ENCODE peak calls at places on chromosomes 13 and 19, in five cellular contexts. J is Karpas-422, G is Caco-2, C is upper lobe of right lung, B is heart left ventricle. R is an unnamed sample. For H3K4me1 and H3K9me3, the result is how much of the 10 kb centered on the place peaks cover.

GRCh38 chr13:26060366-26060765 is 8.6 kb upstream of the SHISA2 start:
- DNase-seq in G (no peak), J (no peak), C (no peak), B (no peak), R (no peak)

GRCh38 chr19:7512400-7512851 is 3.5 kb upstream of the ZNF358 start:
- DNase-seq in G (no peak), B (no peak), C (no peak), J (no peak), R (no peak)

GRCh38 chr13:35848868-35849644 is 282.1 kb downstream of the DCLK1 start:
- DNase-seq in J (no peak), C (no peak), G (no peak), B (no peak), R (no peak)

GRCh38 chr13:98978280-98978679 is 416 bp upstream of the DOCK9 start:
- DNase-seq in C (no peak), B (no peak), J (no peak), G (no peak), R (no peak)

GRCh38 chr19:40398417-40399056 is 8.6 kb upstream of the HIPK4 start:
- DNase-seq in C (peak), B (no peak), J (no peak), G (peak), R (no peak)

GRCh38 chr13:86757236-86757978 is 913.8 kb upstream of the SLITRK5 start:
- DNase-seq in B (no peak), G (no peak), J (no peak), C (no peak), R (no peak)

GRCh38 chr19:10420444-10421239 is at the start of gene PDE4A:
- DNase-seq in J (peak), C (no peak), G (no peak), B (no peak), R (peak)

GRCh38 chr13:49635599-49636433 is 7.5 kb downstream of the ARL11 start:
- DNase-seq in B (peak), G (no peak), C (no peak), J (peak), R (no peak)

GRCh38 chr13:50724438-50724837 is 119.1 kb downstream of the DLEU7 start:
- DNase-seq in G (no peak), C (no peak), J (no peak), B (no peak), R (no peak)

GRCh38 chr13:36973009-36973408 is 26.1 kb downstream of the ALG5 start:
- DNase-seq in C (no peak), G (no peak), J (no peak), B (no peak), R (no peak)

GRCh38 chr19:49133621-49134454 is 14.5 kb downstream of the PPFIA3 start:
- DNase-seq in C (peak), G (no peak), J (no peak), B (peak), R (no peak)

GRCh38 chr13:67278230-67278629 is 48.1 kb upstream of the PCDH9 start:
- DNase-seq in B (no peak), G (no peak), J (no peak), C (no peak), R (no peak)

GRCh38 chr13:51913421-51914136 is 51.8 kb downstream of the CCDC70 start:
- DNase-seq in B (no peak), J (no peak), G (peak), C (no peak), R (no peak)

GRCh38 chr13:113742000-113742441 is 17.0 kb upstream of the TMEM255B start:
- DNase-seq in J (peak), C (peak), G (peak), B (no peak), R (peak)

GRCh38 chr13:97933736-97934135 is 19.7 kb upstream of the IPO5 start:
- DNase-seq in B (no peak), J (no peak), C (no peak), G (no peak), R (no peak)

GRCh38 chr19:43624933-43625332 is 5.5 kb upstream of the ZNF428 start:
- DNase-seq in J (peak), G (no peak), C (peak), B (peak), R (peak)

GRCh38 chr13:30047154-30047874 is 196.9 kb upstream of the UBL3 start:
- DNase-seq in C (no peak), B (no peak), J (no peak), G (no peak), R (no peak)

GRCh38 chr19:10346509-10346908 is 7.1 kb upstream of the ICAM3 start:
- DNase-seq in B (no peak), J (no peak), G (no peak), C (peak), R (no peak)

GRCh38 chr13:41763772-41764171 is 197.1 kb downstream of the VWA8 start:
- DNase-seq in C (no peak), B (no peak), G (no peak), J (no peak), R (no peak)

GRCh38 chr13:37682496-37682895 is 83.9 kb upstream of the POSTN start:
- DNase-seq in G (no peak), B (no peak), C (no peak), J (no peak), R (no peak)

GRCh38 chr13:50419466-50419865 is 404.2 kb downstream of the KCNRG start:
- DNase-seq in J (peak), B (no peak), G (no peak), C (no peak), R (no peak)

GRCh38 chr19:45092747-45093678 is at the start of gene PPP1R37:
- DNase-seq in G (peak), J (peak), C (peak), B (peak), R (peak)

GRCh38 chr19:45507864-45508680 is 793 bp downstream of the VASP start:
- DNase-seq in C (peak), G (peak), B (no peak), J (peak), R (peak)

DNA sequence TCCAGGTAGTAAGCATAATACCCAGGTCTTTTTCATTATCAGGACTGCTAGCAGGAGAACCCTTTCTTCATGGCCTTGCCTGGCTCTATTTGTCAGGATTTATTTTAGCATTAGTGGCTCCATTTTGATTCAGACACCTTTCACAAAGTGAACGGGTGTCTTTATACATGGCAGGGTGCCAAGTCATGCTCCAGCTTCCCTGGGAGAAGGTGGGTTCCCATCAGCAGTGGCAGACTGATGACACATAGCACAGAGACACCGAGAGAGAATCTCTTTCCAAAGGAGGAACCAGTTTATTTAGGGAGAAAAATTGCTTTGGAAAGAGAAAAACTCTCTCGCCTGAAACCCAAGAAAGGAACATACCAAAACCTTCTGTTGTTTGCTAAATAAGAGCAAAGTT is 135.3 kb upstream of the TMTC4 start:
- DNase-seq in G (no peak), J (no peak), C (no peak), B (no peak), R (no peak)
- H3K4me1 ChIP-seq in G (under half), J (under half), C (under half), B (under half), R (under half)

DNA sequence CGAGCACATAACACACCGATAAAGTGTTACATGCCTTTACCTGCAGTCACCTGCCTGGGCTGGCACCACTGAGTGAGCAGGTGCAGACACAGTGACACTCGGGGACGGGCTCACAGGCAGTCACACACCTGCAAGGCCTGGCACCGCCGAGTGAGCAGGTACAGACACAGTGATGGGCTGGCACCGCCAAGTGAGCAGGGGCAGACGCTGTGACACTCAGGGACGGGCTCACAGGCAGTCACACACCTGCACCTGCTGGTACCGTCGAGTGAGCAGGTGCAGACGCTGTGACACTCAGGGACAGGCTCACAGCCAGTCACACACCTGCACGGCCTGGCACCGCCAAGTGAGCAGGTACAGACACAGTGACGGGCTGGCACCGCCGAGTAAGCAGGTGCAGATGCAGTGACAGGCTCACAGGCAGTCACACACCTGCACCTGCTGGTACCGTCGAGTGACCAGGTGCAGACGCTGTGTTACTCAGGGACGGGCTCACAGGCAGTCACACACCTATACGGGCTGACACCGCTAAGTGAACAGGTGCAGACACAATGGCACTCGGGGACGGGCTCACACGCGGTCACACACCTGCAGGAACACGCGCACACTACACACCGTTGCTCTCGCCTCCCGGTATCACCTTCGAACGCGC is 470 bp downstream of the ZNF835 start:
- DNase-seq in B (peak), G (no peak), J (no peak), C (no peak), R (no peak)
- H3K9me3 ChIP-seq in B (under half), G (under half), J (under half), C (under half), R (under half)

GRCh38 chr13:20124303-20124702 is 36.5 kb downstream of the GJA3 start:
- DNase-seq in B (no peak), C (no peak), G (peak), J (no peak), R (no peak)

GRCh38 chr13:20118268-20119140 is 42.3 kb downstream of the GJA3 start:
- DNase-seq in B (peak), J (no peak), C (peak), G (peak), R (peak)

GRCh38 chr13:20125129-20125782 is 35.6 kb downstream of the GJA3 start:
- DNase-seq in B (no peak), J (no peak), C (no peak), G (peak), R (no peak)

GRCh38 chr13:20119960-20120359 is 40.9 kb downstream of the GJA3 start:
- DNase-seq in B (no peak), C (no peak), J (no peak), G (no peak), R (no peak)

GRCh38 chr13:20121154-20121515 is 39.7 kb downstream of the GJA3 start:
- DNase-seq in B (no peak), G (peak), J (no peak), C (no peak), R (no peak)
- H3K4me3 ChIP-seq in B (peak), G (peak), J (peak), C (peak), R (no peak)

GRCh38 chr19:53873451-53874383 is 6.0 kb downstream of the MYADM start:
- DNase-seq in G (no peak), C (no peak), J (peak), B (no peak), R (peak)
- H3K4me1 ChIP-seq in G (under half), C (under half), J (under half), B (under half), R (half or more)

GRCh38 chr19:23015660-23016059 is 12.7 kb upstream of the ZNF728 start:
- DNase-seq in G (no peak), B (no peak), C (no peak), J (no peak), R (no peak)
- H3K9me3 ChIP-seq in G (under half), B (under half), C (under half), J (under half), R (half or more)

DNA sequence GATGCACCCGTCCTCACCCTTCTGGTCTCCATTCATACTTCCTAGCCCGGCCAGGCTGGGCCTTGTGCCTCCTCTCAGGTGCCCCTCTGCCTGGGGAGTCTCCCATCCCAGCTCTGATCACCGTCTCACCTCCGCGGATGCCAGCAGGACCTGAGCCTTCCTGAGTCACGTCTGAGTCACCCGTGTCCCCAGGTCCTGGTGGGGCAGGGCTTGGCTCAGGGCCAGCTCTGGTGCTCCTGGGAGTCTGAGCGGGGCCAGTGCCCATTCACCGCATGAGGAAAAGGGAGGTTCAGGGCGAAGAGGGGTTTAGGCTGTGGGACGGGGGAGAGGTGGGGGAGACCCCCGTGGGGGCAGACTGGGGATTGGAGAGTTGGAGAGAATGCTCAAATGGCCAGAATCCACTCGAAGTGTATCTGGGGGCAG is 593 bp downstream of the ATP8B3 start:
- DNase-seq in J (no peak), C (peak), B (no peak), G (no peak), R (peak)
- H3K4me3 ChIP-seq in J (peak), C (peak), B (peak), G (no peak), R (no peak)

GRCh38 chr19:18338471-18339001 is 1.9 kb upstream of the PGPEP1 start:
- DNase-seq in G (no peak), J (no peak), C (no peak), B (no peak), R (no peak)
- H3K4me1 ChIP-seq in G (under half), J (under half), C (under half), B (under half), R (under half)

DNA sequence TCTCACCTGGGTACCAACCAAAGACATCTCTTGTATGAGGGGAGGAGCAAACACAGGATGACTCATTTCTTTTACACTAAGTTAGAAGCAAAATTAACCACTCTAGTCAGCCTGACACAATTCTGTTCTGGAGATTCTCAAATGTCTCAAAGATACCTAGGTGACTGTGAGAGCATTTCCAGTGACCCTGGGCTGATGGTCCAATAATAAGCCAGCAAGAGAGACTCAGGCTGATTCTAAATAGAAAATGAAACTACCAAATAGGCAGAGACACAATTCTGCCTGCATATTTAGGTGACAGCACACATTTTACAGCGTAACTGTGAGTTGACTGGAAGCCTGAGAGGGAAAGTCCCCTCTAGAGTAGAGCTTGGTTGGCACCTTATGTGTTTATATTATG is 16.3 kb downstream of the ZNF91 start:
- DNase-seq in B (no peak), C (no peak), J (no peak), G (no peak), R (no peak)
- H3K9me3 ChIP-seq in B (under half), C (under half), J (half or more), G (under half), R (half or more)